ENCODE peak calls at places on chromosomes 13 and 19, in seven cellular contexts. G is neuronal stem cell, E is left ventricle myocardium inferior, L is SJSA1, T is BE2C, K is HAP-1, R is endothelial cell of umbilical vein. A is an unnamed sample. For H3K4me1, the result is how much of the 10 kb centered on the place peaks cover.

GRCh38 chr13:81140675-81141074 is 799.7 kb upstream of the SPRY2 start:
- DNase-seq in G (no peak), E (no peak), L (no peak), T (no peak), K (no peak), R (no peak), A (peak)

GRCh38 chr19:50514346-50515167 is 844 bp upstream of the ASPDH start:
- DNase-seq in G (no peak), E (no peak), L (no peak), T (peak), K (no peak), R (no peak), A (no peak)

GRCh38 chr19:47406711-47407416 is 12.5 kb downstream of the MEIS3 start:
- DNase-seq in G (peak), E (no peak), L (no peak), T (no peak), K (no peak), R (no peak), A (peak)

GRCh38 chr13:33180009-33180804 is 105.3 kb downstream of the STARD13 start:
- DNase-seq in G (no peak), E (no peak), L (no peak), T (no peak), K (no peak), R (no peak), A (no peak)

GRCh38 chr13:104416973-104417372 is 1350.8 kb upstream of the SLC10A2 start:
- DNase-seq in G (no peak), E (no peak), L (no peak), T (no peak), K (no peak), R (no peak), A (no peak)

GRCh38 chr19:4012975-4013634 is 5.6 kb downstream of the PIAS4 start:
- DNase-seq in G (no peak), E (no peak), L (no peak), T (no peak), K (no peak), R (no peak), A (no peak)

GRCh38 chr13:101298517-101298916 is 117.8 kb downstream of the NALCN start:
- DNase-seq in G (no peak), E (no peak), L (no peak), T (no peak), K (no peak), R (no peak), A (no peak)

GRCh38 chr19:34847393-34847792 is 74.4 kb upstream of the ZNF599 start:
- DNase-seq in G (no peak), E (no peak), L (no peak), T (no peak), K (no peak), R (no peak), A (no peak)

GRCh38 chr13:42832341-42833153 is 51.2 kb downstream of the FAM216B start:
- DNase-seq in G (no peak), E (no peak), L (peak), T (no peak), K (no peak), R (no peak), A (peak)

GRCh38 chr13:79096099-79096498 is 310.0 kb downstream of the RBM26 start:
- DNase-seq in G (no peak), E (no peak), L (no peak), T (no peak), K (no peak), R (no peak), A (no peak)

GRCh38 chr13:59666504-59666903 is 497.2 kb downstream of the DIAPH3 start:
- DNase-seq in G (no peak), E (no peak), L (no peak), T (no peak), K (no peak), R (peak), A (no peak)

GRCh38 chr13:59444210-59444857 is 719.4 kb downstream of the DIAPH3 start:
- DNase-seq in G (no peak), E (no peak), L (no peak), T (no peak), K (no peak), R (no peak), A (no peak)

GRCh38 chr13:50484472-50485113 is 358.9 kb downstream of the DLEU7 start:
- DNase-seq in G (no peak), E (no peak), L (no peak), T (no peak), K (no peak), R (no peak), A (no peak)

GRCh38 chr13:110306340-110306959 is 507 bp downstream of the COL4A1 start:
- DNase-seq in G (no peak), E (no peak), L (peak), T (no peak), K (no peak), R (peak), A (no peak)

GRCh38 chr13:43785681-43786471 is 896 bp downstream of the ENOX1 start:
- DNase-seq in G (peak), E (peak), L (peak), T (peak), K (peak), R (peak), A (peak)

GRCh38 chr13:26037302-26037701 is 14.5 kb downstream of the SHISA2 start:
- DNase-seq in G (peak), E (no peak), L (no peak), T (peak), K (peak), R (peak), A (peak)

GRCh38 chr19:57934820-57935665 is at the start of gene ZNF418:
- DNase-seq in G (peak), E (peak), L (no peak), T (peak), K (no peak), R (peak), A (no peak)

GRCh38 chr13:27973956-27974662 is 5.0 kb upstream of the CDX2 start:
- DNase-seq in G (no peak), E (no peak), L (no peak), T (no peak), K (no peak), R (no peak), A (no peak)

GRCh38 chr13:51643114-51643881 is 59.0 kb downstream of the WDFY2 start:
- DNase-seq in G (no peak), E (no peak), L (peak), T (no peak), K (no peak), R (peak), A (no peak)

GRCh38 chr13:97256343-97256783 is 34.2 kb downstream of the MBNL2 start:
- DNase-seq in G (no peak), E (no peak), L (peak), T (no peak), K (no peak), R (peak), A (peak)

GRCh38 chr13:97252735-97253134 is 30.6 kb downstream of the MBNL2 start:
- DNase-seq in G (no peak), E (no peak), L (no peak), T (no peak), K (no peak), R (no peak), A (no peak)

GRCh38 chr13:97255515-97255999 is 33.4 kb downstream of the MBNL2 start:
- DNase-seq in G (no peak), E (no peak), L (peak), T (no peak), K (no peak), R (no peak), A (no peak)

GRCh38 chr13:97254809-97255208 is 32.7 kb downstream of the MBNL2 start:
- DNase-seq in G (no peak), E (no peak), L (peak), T (no peak), K (no peak), R (no peak), A (no peak)

GRCh38 chr13:97253581-97254293 is 31.6 kb downstream of the MBNL2 start:
- DNase-seq in G (no peak), E (no peak), L (no peak), T (no peak), K (no peak), R (no peak), A (no peak)
- H3K4me1 ChIP-seq in G (under half), E (half or more), L (half or more), T (under half), K (under half), R (half or more), A (half or more)

GRCh38 chr19:1630012-1630411 is 22.4 kb downstream of the TCF3 start:
- DNase-seq in G (no peak), E (no peak), L (no peak), T (no peak), K (no peak), R (no peak), A (no peak)
- H3K4me1 ChIP-seq in G (under half), E (under half), L (under half), T (under half), K (under half), R (under half), A (under half)

DNA sequence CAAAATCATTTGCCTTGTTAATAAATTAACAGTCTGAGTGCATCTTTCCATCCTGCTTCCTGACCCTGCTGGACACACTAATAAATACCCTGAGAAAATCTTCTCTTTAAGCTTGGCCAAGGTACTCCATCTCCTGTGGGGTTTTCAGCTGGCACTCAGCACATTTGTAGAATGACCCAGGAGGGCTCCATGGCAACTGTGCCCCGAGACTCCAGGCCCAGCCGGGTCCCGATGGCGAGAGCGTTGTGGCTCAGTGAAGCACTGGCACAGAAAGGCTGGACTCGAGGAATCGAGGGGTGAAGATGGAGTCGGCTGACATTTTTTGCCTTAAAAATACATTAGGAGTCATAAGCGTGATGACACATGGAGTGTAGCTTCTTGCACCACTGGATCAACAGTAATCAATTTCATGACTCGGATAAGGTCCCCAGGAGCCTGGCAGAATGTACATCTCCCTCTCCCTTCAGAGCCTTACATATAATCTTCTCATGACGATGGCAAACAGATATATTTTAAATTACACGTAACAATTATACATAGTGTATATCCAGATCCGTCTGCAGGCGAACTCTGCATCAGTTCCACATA is 85.4 kb downstream of the SLC7A1 start:
- DNase-seq in G (no peak), E (no peak), L (no peak), T (no peak), K (no peak), R (no peak), A (no peak)
- H3K4me1 ChIP-seq in G (under half), E (under half), L (under half), T (half or more), K (under half), R (under half), A (under half)

DNA sequence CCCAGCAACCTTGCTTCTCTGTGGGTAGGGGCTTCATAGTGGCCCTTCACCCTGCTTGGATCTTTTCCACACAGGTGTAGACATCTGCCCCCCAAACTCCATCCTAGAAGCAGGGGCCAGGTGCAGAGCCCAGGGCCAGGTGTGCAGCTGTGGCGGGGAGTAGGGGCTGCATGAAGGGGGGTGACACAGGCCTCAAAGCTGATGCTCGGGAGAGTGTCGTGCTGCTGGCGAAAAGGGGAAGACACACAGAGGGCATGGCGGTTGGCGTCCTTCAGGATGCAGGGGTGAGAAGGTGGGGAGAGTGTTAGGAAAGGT is 31.0 kb upstream of the ISYNA1 start:
- DNase-seq in G (no peak), E (no peak), L (no peak), T (no peak), K (no peak), R (no peak), A (no peak)
- H3K4me1 ChIP-seq in G (under half), E (half or more), L (under half), T (under half), K (under half), R (under half), A (under half)

GRCh38 chr19:5958074-5958850 is 19.7 kb downstream of the RANBP3 start:
- DNase-seq in G (no peak), E (no peak), L (no peak), T (no peak), K (no peak), R (no peak), A (no peak)
- H3K4me1 ChIP-seq in G (under half), E (half or more), L (under half), T (half or more), K (under half), R (under half), A (under half)

GRCh38 chr13:40597735-40598365 is 68.6 kb downstream of the FOXO1 start:
- DNase-seq in G (no peak), E (no peak), L (no peak), T (no peak), K (no peak), R (no peak), A (peak)

GRCh38 chr13:40599722-40600121 is 66.7 kb downstream of the FOXO1 start:
- DNase-seq in G (no peak), E (no peak), L (no peak), T (no peak), K (no peak), R (no peak), A (no peak)

GRCh38 chr13:40600145-40600751 is 66.2 kb downstream of the FOXO1 start:
- DNase-seq in G (no peak), E (no peak), L (no peak), T (no peak), K (no peak), R (no peak), A (no peak)

GRCh38 chr13:40598599-40598998 is 67.8 kb downstream of the FOXO1 start:
- DNase-seq in G (no peak), E (no peak), L (no peak), T (no peak), K (no peak), R (no peak), A (no peak)

GRCh38 chr13:40599146-40599545 is 67.3 kb downstream of the FOXO1 start:
- DNase-seq in G (no peak), E (no peak), L (no peak), T (no peak), K (no peak), R (no peak), A (no peak)
- H3K4me1 ChIP-seq in G (under half), E (half or more), L (under half), T (under half), K (under half), R (under half), A (under half)

GRCh38 chr19:5133986-5134595 is 165.2 kb downstream of the KDM4B start:
- DNase-seq in G (no peak), E (no peak), L (no peak), T (no peak), K (no peak), R (no peak), A (no peak)
- H3K4me1 ChIP-seq in G (under half), E (under half), L (under half), T (under half), K (under half), R (under half), A (under half)

GRCh38 chr19:13102666-13103584 is at the start of gene LYL1:
- DNase-seq in G (no peak), E (peak), L (no peak), T (peak), K (no peak), R (peak), A (peak)

GRCh38 chr19:13102416-13102665 is 317 bp downstream of the LYL1 start:
- DNase-seq in G (no peak), E (no peak), L (no peak), T (no peak), K (no peak), R (no peak), A (no peak)

GRCh38 chr19:13100031-13100588 is 2.5 kb downstream of the LYL1 start:
- DNase-seq in G (no peak), E (no peak), L (no peak), T (no peak), K (no peak), R (peak), A (no peak)

GRCh38 chr19:13100871-13101589 is 1.6 kb downstream of the LYL1 start:
- DNase-seq in G (no peak), E (no peak), L (no peak), T (no peak), K (no peak), R (peak), A (no peak)

DNA sequence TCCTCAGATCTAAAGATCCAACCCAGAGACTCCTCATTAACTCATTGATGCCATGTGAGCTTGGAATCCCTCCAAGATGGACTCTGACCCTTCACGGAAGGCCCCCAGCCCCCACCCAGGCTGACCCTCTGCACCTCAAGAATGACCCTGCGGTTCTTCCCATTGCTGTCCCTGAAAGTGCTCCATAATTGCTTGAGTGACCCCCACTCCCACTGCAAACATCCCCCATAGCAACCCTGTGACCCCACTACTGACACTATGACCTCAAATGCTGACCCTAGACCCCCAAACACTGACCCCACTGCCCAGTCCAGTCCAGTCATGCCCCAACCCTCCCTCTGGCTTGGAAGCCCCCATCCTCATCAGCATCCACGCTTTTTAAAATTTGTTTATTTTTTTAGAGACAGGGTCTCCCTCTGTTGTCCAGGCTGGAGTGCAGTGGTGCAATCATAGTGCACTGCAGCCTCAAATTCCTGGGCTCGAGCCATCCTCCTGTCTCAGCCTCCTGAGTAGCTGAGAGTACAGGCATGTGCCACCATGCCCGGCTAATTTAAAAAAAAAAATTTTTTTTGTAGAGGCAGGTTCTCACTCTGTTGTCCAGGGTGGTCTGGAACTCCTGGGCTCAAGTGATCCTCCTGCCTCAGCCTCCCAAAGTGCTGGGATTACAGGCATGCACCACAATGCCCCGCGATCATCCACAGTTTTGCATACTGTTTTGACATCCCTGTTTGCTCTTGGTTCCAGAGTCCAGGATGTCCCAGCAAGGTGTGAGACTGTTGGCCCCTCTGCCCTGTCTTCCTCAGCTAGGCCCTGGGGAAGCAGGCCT is 855 bp downstream of the LYL1 start:
- DNase-seq in G (no peak), E (no peak), L (no peak), T (no peak), K (no peak), R (no peak), A (no peak)
- H3K4me1 ChIP-seq in G (under half), E (half or more), L (under half), T (under half), K (under half), R (under half), A (under half)

GRCh38 chr19:5268801-5269200 is 71.8 kb downstream of the PTPRS start:
- DNase-seq in G (no peak), E (no peak), L (no peak), T (no peak), K (no peak), R (no peak), A (no peak)
- H3K4me1 ChIP-seq in G (under half), E (under half), L (under half), T (under half), K (under half), R (under half), A (under half)